ENCODE peak calls at places on chromosomes 3 and 15, in four cellular contexts. One of them, this sample, is unnamed.

GRCh38 chr3:49906004-49906860 is 2.6 kb upstream of the MST1R start:
- DNase-seq in psoas muscle: peak; percentile 32
- DNase-seq in DND-41: peak; percentile 31
- DNase-seq in astrocyte: peak; percentile 26
- DNase-seq in this sample: peak; percentile 52

GRCh38 chr15:53869044-53869805 is 109.0 kb upstream of the UNC13C start:
- DNase-seq in psoas muscle: no peak
- DNase-seq in astrocyte: no peak
- DNase-seq in DND-41: no peak
- DNase-seq in this sample: no peak

GRCh38 chr3:126153695-126154360 is 26.6 kb downstream of the ALDH1L1 start:
- DNase-seq in psoas muscle: no peak
- DNase-seq in astrocyte: no peak
- DNase-seq in DND-41: no peak
- DNase-seq in this sample: no peak

GRCh38 chr3:53495091-53495517 is 693 bp downstream of the CACNA1D start:
- DNase-seq in psoas muscle: peak; percentile 14
- DNase-seq in astrocyte: no peak
- DNase-seq in DND-41: no peak
- DNase-seq in this sample: no peak

GRCh38 chr15:58369261-58369699 is 62.5 kb upstream of the LIPC start:
- DNase-seq in DND-41: peak; percentile 23
- DNase-seq in psoas muscle: no peak
- DNase-seq in astrocyte: peak; percentile 92
- DNase-seq in this sample: peak; percentile 28

GRCh38 chr15:87827126-87827525 is 429.4 kb downstream of the NTRK3 start:
- DNase-seq in DND-41: no peak
- DNase-seq in astrocyte: peak; percentile 53
- DNase-seq in psoas muscle: no peak
- DNase-seq in this sample: no peak

GRCh38 chr15:31453558-31454318 is 127.1 kb downstream of the KLF13 start:
- DNase-seq in psoas muscle: no peak
- DNase-seq in astrocyte: no peak
- DNase-seq in DND-41: no peak
- DNase-seq in this sample: no peak

GRCh38 chr15:52737720-52738119 is 52.4 kb downstream of the ONECUT1 start:
- DNase-seq in DND-41: no peak
- DNase-seq in astrocyte: no peak
- DNase-seq in psoas muscle: no peak
- DNase-seq in this sample: no peak

GRCh38 chr3:195129644-195130492 is 141.1 kb downstream of the XXYLT1 start:
- DNase-seq in psoas muscle: no peak
- DNase-seq in DND-41: no peak
- DNase-seq in astrocyte: peak; percentile 77
- DNase-seq in this sample: no peak

GRCh38 chr15:40769310-40770146 is at the start of gene C15orf62:
- DNase-seq in astrocyte: peak; percentile 49
- DNase-seq in psoas muscle: peak; percentile 43
- DNase-seq in DND-41: peak; percentile 94
- DNase-seq in this sample: peak; percentile 87

GRCh38 chr3:3675186-3675585 is 124.0 kb upstream of the LRRN1 start:
- DNase-seq in psoas muscle: no peak
- DNase-seq in astrocyte: peak; percentile 71
- DNase-seq in DND-41: no peak
- DNase-seq in this sample: no peak

GRCh38 chr3:27708246-27708645 is 13.9 kb downstream of the EOMES start:
- DNase-seq in DND-41: no peak
- DNase-seq in astrocyte: peak; percentile 20
- DNase-seq in psoas muscle: no peak
- DNase-seq in this sample: no peak

GRCh38 chr15:31106495-31107300 is 5.2 kb upstream of the TRPM1 start:
- DNase-seq in psoas muscle: no peak
- DNase-seq in DND-41: no peak
- DNase-seq in astrocyte: no peak
- DNase-seq in this sample: no peak

GRCh38 chr3:139509631-139510030 is 29.9 kb downstream of the RBP1 start:
- DNase-seq in astrocyte: no peak
- DNase-seq in psoas muscle: no peak
- DNase-seq in DND-41: no peak
- DNase-seq in this sample: no peak

GRCh38 chr3:133282239-133282638 is 117.6 kb upstream of the BFSP2 start:
- DNase-seq in astrocyte: peak; percentile 61
- DNase-seq in DND-41: no peak
- DNase-seq in psoas muscle: no peak
- DNase-seq in this sample: no peak

GRCh38 chr15:23686466-23687142 is 501 bp downstream of the NDN start:
- DNase-seq in DND-41: no peak
- DNase-seq in astrocyte: peak; percentile 10
- DNase-seq in psoas muscle: no peak
- DNase-seq in this sample: no peak
- H3K4me3 ChIP-seq in DND-41: no peak overlapping the region
- H3K4me3 ChIP-seq in astrocyte: peak overlapping the region; percentile 50
- H3K4me3 ChIP-seq in psoas muscle: peak overlapping the region; percentile 63
- H3K4me3 ChIP-seq in this sample: peak overlapping the region; percentile 61

GRCh38 chr15:66935688-66936087 is 129.7 kb upstream of the SMAD3 start:
- DNase-seq in DND-41: no peak
- DNase-seq in psoas muscle: no peak
- DNase-seq in astrocyte: no peak
- DNase-seq in this sample: no peak
- H3K4me3 ChIP-seq in DND-41: no peak overlapping the region
- H3K4me3 ChIP-seq in psoas muscle: peak overlapping the region; percentile 57
- H3K4me3 ChIP-seq in astrocyte: no peak overlapping the region
- H3K4me3 ChIP-seq in this sample: no peak overlapping the region

GRCh38 chr3:170585937-170586310 is at the start of gene SLC7A14:
- DNase-seq in DND-41: no peak
- DNase-seq in psoas muscle: no peak
- DNase-seq in astrocyte: no peak
- DNase-seq in this sample: no peak
- H3K4me3 ChIP-seq in DND-41: no peak within 1 kb of the TSS
- H3K4me3 ChIP-seq in psoas muscle: no peak within 1 kb of the TSS
- H3K4me3 ChIP-seq in astrocyte: peak within 1 kb of the TSS; percentile 25
- H3K4me3 ChIP-seq in this sample: no peak within 1 kb of the TSS

GRCh38 chr15:89330881-89331595 is 3.6 kb downstream of the POLG start:
- DNase-seq in astrocyte: no peak
- DNase-seq in DND-41: no peak
- DNase-seq in psoas muscle: no peak
- DNase-seq in this sample: peak; percentile 65
- H3K4me3 ChIP-seq in astrocyte: peak overlapping the region; percentile 27
- H3K4me3 ChIP-seq in DND-41: peak overlapping the region; percentile 88
- H3K4me3 ChIP-seq in psoas muscle: peak overlapping the region; percentile 12
- H3K4me3 ChIP-seq in this sample: peak overlapping the region; percentile 24

GRCh38 chr3:112086857-112087524 is 802 bp downstream of the C3orf52 start:
- DNase-seq in psoas muscle: no peak
- DNase-seq in astrocyte: peak; percentile 57
- DNase-seq in DND-41: no peak
- DNase-seq in this sample: no peak

GRCh38 chr3:112089956-112090898 is 4.0 kb downstream of the C3orf52 start:
- DNase-seq in DND-41: no peak
- DNase-seq in psoas muscle: no peak
- DNase-seq in astrocyte: no peak
- DNase-seq in this sample: no peak

GRCh38 chr3:112088944-112089343 is 2.8 kb downstream of the C3orf52 start:
- DNase-seq in psoas muscle: no peak
- DNase-seq in astrocyte: no peak
- DNase-seq in DND-41: no peak
- DNase-seq in this sample: no peak

GRCh38 chr3:112086018-112086854 is at the start of gene C3orf52:
- DNase-seq in psoas muscle: peak; percentile 83
- DNase-seq in astrocyte: peak; percentile 70
- DNase-seq in DND-41: no peak
- DNase-seq in this sample: no peak

GRCh38 chr3:112087746-112088145 is 1.6 kb downstream of the C3orf52 start:
- DNase-seq in psoas muscle: no peak
- DNase-seq in DND-41: no peak
- DNase-seq in astrocyte: no peak
- DNase-seq in this sample: no peak
- H3K4me3 ChIP-seq in psoas muscle: no peak overlapping the region
- H3K4me3 ChIP-seq in DND-41: no peak overlapping the region
- H3K4me3 ChIP-seq in astrocyte: peak overlapping the region; percentile 75
- H3K4me3 ChIP-seq in this sample: no peak overlapping the region

GRCh38 chr3:186571644-186572013 is 1.1 kb downstream of the DNAJB11 start:
- DNase-seq in psoas muscle: no peak
- DNase-seq in astrocyte: no peak
- DNase-seq in DND-41: no peak
- DNase-seq in this sample: no peak
- H3K4me3 ChIP-seq in psoas muscle: peak overlapping the region; percentile 87
- H3K4me3 ChIP-seq in astrocyte: peak overlapping the region; percentile 88
- H3K4me3 ChIP-seq in DND-41: peak overlapping the region; percentile 75
- H3K4me3 ChIP-seq in this sample: peak overlapping the region; percentile 77

This sample was measured in Jurkat, Clone E6-1.